ENCODE peak calls at places on chromosomes 16 and 17, in seven cellular contexts. G is H54; B is substantia nigra; Q is M059J; T is activated T-helper 1 cell treated with anti-CD3 and anti-CD28 coated beads, Interleukin-12 subunit alpha, Interleukin-12 subunit beta, Interleukin-2, Interleukin-4 antibody, amounts not matched to agents 30 ng/mL and 10 ng/mL and 1 ng/mL, durations not matched to agents 14 hours and 24 hours and 36 hours; L is thoracic aorta; W is SW480. O is an unnamed sample.

GRCh38 chr17:17890773-17891759 is 54.3 kb upstream of the SREBF1 start:
- DNase-seq in G (peak), B (no peak), Q (peak), T (peak), L (no peak), W (peak), O (no peak)

GRCh38 chr16:27465483-27465879 is 63.5 kb downstream of the IL21R start:
- DNase-seq in G (no peak), B (no peak), Q (no peak), T (no peak), L (no peak), W (peak), O (no peak)

GRCh38 chr16:87410958-87411357 is 18.8 kb downstream of the MAP1LC3B start:
- DNase-seq in G (no peak), B (no peak), Q (no peak), T (no peak), L (no peak), W (no peak), O (no peak)

GRCh38 chr17:17783825-17784598 is 52.8 kb downstream of the SREBF1 start:
- DNase-seq in G (no peak), B (peak), Q (peak), T (no peak), L (no peak), W (peak), O (peak)

GRCh38 chr17:12257176-12257575 is 236.5 kb downstream of the MAP2K4 start:
- DNase-seq in G (no peak), B (no peak), Q (no peak), T (no peak), L (no peak), W (no peak), O (no peak)

GRCh38 chr17:28724500-28725165 is 1.4 kb downstream of the TLCD1 start:
- DNase-seq in G (no peak), B (no peak), Q (no peak), T (no peak), L (no peak), W (no peak), O (no peak)

GRCh38 chr17:1980665-1981250 is 44.4 kb downstream of the RTN4RL1 start:
- DNase-seq in G (no peak), B (no peak), Q (no peak), T (no peak), L (no peak), W (no peak), O (no peak)

GRCh38 chr16:81214745-81215166 is 23.7 kb upstream of the BCO1 start:
- DNase-seq in G (peak), B (no peak), Q (no peak), T (no peak), L (no peak), W (no peak), O (no peak)

GRCh38 chr16:81436381-81436780 is 8.2 kb upstream of the CMIP start:
- DNase-seq in G (no peak), B (no peak), Q (no peak), T (no peak), L (no peak), W (no peak), O (no peak)